ENCODE peak calls at places on chromosome 10, in eight cellular contexts. D is spleen, V is SK-N-SH, N is GM23338, Y is H1, K is transverse colon, X is suprapubic skin, F is prostate gland. Z is an unnamed sample.

GRCh38 chr10:124560377-124560776 is 98.8 kb downstream of the LHPP start:
- DNase-seq in D (peak; percentile 67), V (no peak), N (no peak), Y (no peak), K (peak; percentile 28), X (peak; percentile 53), F (peak; percentile 22), Z (peak; percentile 91)

GRCh38 chr10:131092416-131092815 is 219.1 kb downstream of the TCERG1L start:
- DNase-seq in D (peak; percentile 61), V (no peak), N (no peak), Y (no peak), K (no peak), X (no peak), F (no peak), Z (no peak)

GRCh38 chr10:44069573-44069972 is 315.3 kb downstream of the CXCL12 start:
- DNase-seq in D (no peak), V (no peak), N (no peak), Y (no peak), K (no peak), X (no peak), F (no peak), Z (no peak)

GRCh38 chr10:31912289-31912688 is 16.3 kb downstream of the ARHGAP12 start:
- DNase-seq in D (no peak), V (no peak), N (no peak), Y (no peak), K (no peak), X (no peak), F (no peak), Z (no peak)

GRCh38 chr10:45454859-45455258 is 80.8 kb downstream of the ALOX5 start:
- DNase-seq in D (no peak), V (no peak), N (no peak), Y (no peak), K (no peak), X (no peak), F (no peak), Z (no peak)

GRCh38 chr10:92695679-92696605 is 6.2 kb downstream of the HHEX start:
- DNase-seq in D (peak; percentile 80), V (peak; percentile 54), N (peak; percentile 56), Y (peak; percentile 73), K (no peak), X (no peak), F (no peak), Z (peak; percentile 64)

GRCh38 chr10:26790596-26790995 is 70.2 kb downstream of the ABI1 start:
- DNase-seq in D (no peak), V (no peak), N (no peak), Y (no peak), K (no peak), X (no peak), F (no peak), Z (no peak)

GRCh38 chr10:108601856-108602255 is 1321.5 kb downstream of the XPNPEP1 start:
- DNase-seq in D (no peak), V (no peak), N (no peak), Y (no peak), K (no peak), X (no peak), F (no peak), Z (no peak)

GRCh38 chr10:28684986-28685580 is 7.8 kb downstream of the BAMBI start:
- DNase-seq in D (no peak), V (no peak), N (peak; percentile 32), Y (no peak), K (no peak), X (no peak), F (no peak), Z (no peak)

GRCh38 chr10:117929321-117930067 is 117.2 kb downstream of the RAB11FIP2 start:
- DNase-seq in D (no peak), V (no peak), N (peak; percentile 59), Y (no peak), K (no peak), X (no peak), F (no peak), Z (no peak)

GRCh38 chr10:114825513-114826253 is 4.1 kb downstream of the FHIP2A start:
- DNase-seq in D (no peak), V (no peak), N (no peak), Y (no peak), K (no peak), X (no peak), F (no peak), Z (no peak)

GRCh38 chr10:116151076-116151475 is 121.9 kb downstream of the GFRA1 start:
- DNase-seq in D (no peak), V (no peak), N (no peak), Y (no peak), K (no peak), X (no peak), F (no peak), Z (no peak)

GRCh38 chr10:79258894-79259293 is 88.4 kb upstream of the PPIF start:
- DNase-seq in D (no peak), V (peak; percentile 80), N (no peak), Y (no peak), K (no peak), X (no peak), F (no peak), Z (no peak)

GRCh38 chr10:133257489-133258065 is 19.1 kb downstream of the ADAM8 start:
- DNase-seq in D (peak; percentile 92), V (peak; percentile 69), N (peak; percentile 82), Y (peak; percentile 79), K (peak; percentile 84), X (no peak), F (peak; percentile 72), Z (peak; percentile 81)

GRCh38 chr10:85420501-85421191 is 945.9 kb downstream of the GRID1 start:
- DNase-seq in D (no peak), V (no peak), N (peak; percentile 69), Y (peak; percentile 56), K (no peak), X (no peak), F (no peak), Z (no peak)

GRCh38 chr10:111840546-111840945 is 343.0 kb downstream of the GPAM start:
- DNase-seq in D (no peak), V (no peak), N (no peak), Y (no peak), K (no peak), X (no peak), F (no peak), Z (no peak)

GRCh38 chr10:109957092-109957797 is 33.9 kb upstream of the XPNPEP1 start:
- DNase-seq in D (no peak), V (no peak), N (no peak), Y (no peak), K (no peak), X (no peak), F (no peak), Z (no peak)

GRCh38 chr10:35907548-35907947 is 265.5 kb upstream of the FZD8 start:
- DNase-seq in D (no peak), V (no peak), N (no peak), Y (no peak), K (no peak), X (no peak), F (no peak), Z (no peak)

GRCh38 chr10:44834131-44834530 is 77.0 kb upstream of the TMEM72 start:
- DNase-seq in D (no peak), V (no peak), N (no peak), Y (no peak), K (no peak), X (no peak), F (no peak), Z (no peak)

GRCh38 chr10:58963101-58963534 is 213.3 kb upstream of the PHYHIPL start:
- DNase-seq in D (no peak), V (no peak), N (peak; percentile 83), Y (peak; percentile 68), K (no peak), X (no peak), F (no peak), Z (no peak)
- TF ChIP-seq CTCF in D (no peak), V (peak; percentile 47), N (peak; percentile 73), Y (peak; percentile 75), K (no peak), X (peak; percentile 4), F (no peak), Z (no peak)

DNA sequence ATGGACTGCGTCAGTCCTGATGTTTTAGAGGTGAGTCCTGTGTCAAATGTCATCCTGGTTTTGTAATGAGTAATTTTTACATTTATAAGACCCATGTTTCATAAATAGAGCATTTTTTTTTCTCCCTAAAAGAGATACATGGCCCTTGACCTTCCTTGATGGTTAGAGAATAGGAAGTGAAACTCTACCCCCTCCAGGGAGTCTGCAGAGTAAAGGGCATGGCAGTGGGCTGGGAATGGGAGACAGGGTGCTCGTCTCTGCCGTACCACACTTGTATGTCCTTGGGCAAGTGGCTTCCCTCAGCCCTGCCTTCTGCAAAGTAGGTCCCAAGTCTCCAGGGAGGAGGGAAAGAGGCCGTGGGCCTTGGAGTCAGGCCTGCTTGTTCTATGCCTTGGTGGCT is 63.9 kb downstream of the WDFY4 start:
- DNase-seq in D (no peak), V (no peak), N (no peak), Y (no peak), K (no peak), X (no peak), F (no peak), Z (no peak)
- H3K4me3 ChIP-seq in D (no peak overlapping the region), V (no peak overlapping the region), N (no peak overlapping the region), Y (no peak overlapping the region), K (no peak overlapping the region), X (no peak overlapping the region), F (no peak overlapping the region), Z (no peak overlapping the region)

DNA sequence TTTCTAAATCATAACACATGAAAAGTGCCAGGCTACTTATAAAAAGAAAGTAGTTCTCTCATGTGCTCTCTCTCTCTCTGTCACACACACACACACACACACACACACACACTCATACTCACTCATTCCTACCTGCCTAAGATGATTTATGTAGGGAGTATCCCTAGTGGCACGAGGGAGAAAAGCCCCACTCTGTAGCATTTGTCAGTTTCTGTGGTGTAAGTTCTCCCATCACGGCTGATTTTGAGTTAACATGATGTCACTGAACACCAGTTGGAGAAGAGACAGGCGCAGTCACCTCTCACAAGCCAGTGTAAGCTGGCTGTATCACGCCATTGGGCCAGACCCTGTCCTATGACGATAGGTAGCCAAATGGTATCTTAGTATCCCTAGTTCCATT is 395.4 kb downstream of the SFMBT2 start:
- DNase-seq in D (no peak), V (no peak), N (no peak), Y (no peak), K (no peak), X (no peak), F (no peak), Z (no peak)
- TF ChIP-seq POLR2AphosphoS5 in D (no peak), V (no peak), N (no peak), Y (no peak), K (no peak), X (no peak), F (no peak), Z (no peak)

GRCh38 chr10:72081210-72081609 is 7.1 kb downstream of the SPOCK2 start:
- DNase-seq in D (no peak), V (no peak), N (no peak), Y (peak; percentile 42), K (no peak), X (no peak), F (no peak), Z (peak; percentile 55)

GRCh38 chr10:72080042-72081035 is 8.0 kb downstream of the SPOCK2 start:
- DNase-seq in D (no peak), V (no peak), N (peak; percentile 48), Y (peak; percentile 45), K (no peak), X (no peak), F (no peak), Z (peak; percentile 44)

GRCh38 chr10:72076756-72077155 is 11.6 kb downstream of the SPOCK2 start:
- DNase-seq in D (peak; percentile 28), V (no peak), N (no peak), Y (no peak), K (no peak), X (no peak), F (no peak), Z (no peak)

GRCh38 chr10:72077275-72077990 is 10.9 kb downstream of the SPOCK2 start:
- DNase-seq in D (no peak), V (no peak), N (no peak), Y (no peak), K (no peak), X (no peak), F (no peak), Z (peak; percentile 37)

GRCh38 chr10:72079356-72079755 is 9.0 kb downstream of the SPOCK2 start:
- DNase-seq in D (peak; percentile 83), V (peak; percentile 70), N (no peak), Y (no peak), K (no peak), X (no peak), F (no peak), Z (peak; percentile 28)
- TF ChIP-seq CTCF in D (no peak), V (no peak), N (no peak), Y (no peak), K (no peak), X (no peak), F (no peak), Z (no peak)